ENCODE peak calls at places on chromosomes 2 and 18, in six cellular contexts. One of them, this sample, is unnamed.

GRCh38 chr2:218889937-218890336 is 9.3 kb downstream of the WNT10A start:
- DNase-seq in H1: no peak
- DNase-seq in AG20443: no peak
- DNase-seq in naive thymus-derived CD4-positive, alpha-beta T cell: no peak
- DNase-seq in A549: no peak
- DNase-seq in T-helper 17 cell: no peak
- DNase-seq in this sample: no peak

GRCh38 chr18:25392199-25392598 is 40.2 kb upstream of the ZNF521 start:
- DNase-seq in H1: no peak
- DNase-seq in AG20443: no peak
- DNase-seq in T-helper 17 cell: no peak
- DNase-seq in A549: no peak
- DNase-seq in naive thymus-derived CD4-positive, alpha-beta T cell: no peak
- DNase-seq in this sample: no peak

GRCh38 chr2:189327879-189328351 is 113.4 kb upstream of the WDR75 start:
- DNase-seq in T-helper 17 cell: no peak
- DNase-seq in H1: no peak
- DNase-seq in AG20443: no peak
- DNase-seq in naive thymus-derived CD4-positive, alpha-beta T cell: no peak
- DNase-seq in A549: no peak
- DNase-seq in this sample: no peak

GRCh38 chr2:186544255-186544675 is 45.6 kb upstream of the ITGAV start:
- DNase-seq in AG20443: peak
- DNase-seq in T-helper 17 cell: no peak
- DNase-seq in A549: peak
- DNase-seq in H1: no peak
- DNase-seq in naive thymus-derived CD4-positive, alpha-beta T cell: no peak
- DNase-seq in this sample: no peak

GRCh38 chr18:77062518-77063003 is 70.0 kb downstream of the MBP start:
- DNase-seq in naive thymus-derived CD4-positive, alpha-beta T cell: peak
- DNase-seq in AG20443: no peak
- DNase-seq in H1: no peak
- DNase-seq in T-helper 17 cell: peak
- DNase-seq in A549: no peak
- DNase-seq in this sample: no peak

GRCh38 chr18:11733031-11733430 is 44.0 kb downstream of the GNAL start:
- DNase-seq in AG20443: peak
- DNase-seq in T-helper 17 cell: peak
- DNase-seq in H1: peak
- DNase-seq in naive thymus-derived CD4-positive, alpha-beta T cell: peak
- DNase-seq in A549: peak
- DNase-seq in this sample: peak

GRCh38 chr2:105261061-105261460 is 19.5 kb downstream of the GPR45 start:
- DNase-seq in T-helper 17 cell: no peak
- DNase-seq in AG20443: peak
- DNase-seq in naive thymus-derived CD4-positive, alpha-beta T cell: no peak
- DNase-seq in A549: no peak
- DNase-seq in H1: no peak
- DNase-seq in this sample: no peak

GRCh38 chr18:67109535-67109934 is 407.0 kb downstream of the DSEL start:
- DNase-seq in naive thymus-derived CD4-positive, alpha-beta T cell: no peak
- DNase-seq in T-helper 17 cell: no peak
- DNase-seq in AG20443: no peak
- DNase-seq in A549: no peak
- DNase-seq in H1: no peak
- DNase-seq in this sample: no peak

GRCh38 chr2:119158563-119159347 is at the start of gene C1QL2:
- DNase-seq in T-helper 17 cell: no peak
- DNase-seq in AG20443: no peak
- DNase-seq in A549: no peak
- DNase-seq in H1: no peak
- DNase-seq in naive thymus-derived CD4-positive, alpha-beta T cell: no peak
- DNase-seq in this sample: no peak

GRCh38 chr2:270861-271260 is 6.1 kb downstream of the ACP1 start:
- DNase-seq in T-helper 17 cell: no peak
- DNase-seq in naive thymus-derived CD4-positive, alpha-beta T cell: no peak
- DNase-seq in AG20443: no peak
- DNase-seq in A549: no peak
- DNase-seq in H1: no peak
- DNase-seq in this sample: no peak

GRCh38 chr18:48719988-48720654 is 181.3 kb downstream of the CTIF start:
- DNase-seq in H1: no peak
- DNase-seq in AG20443: peak
- DNase-seq in A549: no peak
- DNase-seq in T-helper 17 cell: no peak
- DNase-seq in naive thymus-derived CD4-positive, alpha-beta T cell: no peak
- DNase-seq in this sample: peak

This sample was measured in BE2C.